ENCODE peak calls at places on chromosome 14, in nine cellular contexts. K, U, X, I, Z, L, C, R and N are unnamed samples.

GRCh38 chr14:50260511-50260910 is 29.1 kb upstream of the SOS2 start:
- DNase-seq in K (peak; percentile 27), U (no peak), X (no peak), I (no peak), Z (peak; percentile 15), L (no peak), C (peak; percentile 68), R (peak; percentile 13), N (peak; percentile 23)

GRCh38 chr14:55180006-55180405 is 11.4 kb downstream of the DLGAP5 start:
- DNase-seq in K (no peak), U (no peak), X (no peak), I (no peak), Z (no peak), L (no peak), C (no peak), R (no peak), N (no peak)

GRCh38 chr14:65444230-65444629 is 31.7 kb downstream of the FUT8 start:
- DNase-seq in K (no peak), U (no peak), X (no peak), I (no peak), Z (no peak), L (no peak), C (no peak), R (peak; percentile 65), N (no peak)

GRCh38 chr14:101225116-101225728 is 321.7 kb upstream of the RTL1 start:
- DNase-seq in K (no peak), U (no peak), X (no peak), I (no peak), Z (no peak), L (no peak), C (no peak), R (no peak), N (no peak)

GRCh38 chr14:63283501-63284248 is 35.1 kb downstream of the GPHB5 start:
- DNase-seq in K (no peak), U (no peak), X (no peak), I (no peak), Z (no peak), L (no peak), C (no peak), R (no peak), N (no peak)

GRCh38 chr14:96121660-96122395 is 82.7 kb downstream of the C14orf132 start:
- DNase-seq in K (no peak), U (no peak), X (no peak), I (no peak), Z (peak; percentile 71), L (no peak), C (peak; percentile 63), R (no peak), N (no peak)

GRCh38 chr14:28742171-28742846 is 24.3 kb upstream of the FOXG1 start:
- DNase-seq in K (no peak), U (no peak), X (no peak), I (no peak), Z (no peak), L (no peak), C (no peak), R (peak; percentile 66), N (no peak)

GRCh38 chr14:55441286-55441685 is 870 bp upstream of the TBPL2 start:
- DNase-seq in K (no peak), U (no peak), X (no peak), I (no peak), Z (no peak), L (no peak), C (no peak), R (peak; percentile 39), N (no peak)

GRCh38 chr14:60278350-60278749 is 29.3 kb downstream of the PPM1A start:
- DNase-seq in K (no peak), U (no peak), X (no peak), I (no peak), Z (no peak), L (no peak), C (no peak), R (no peak), N (no peak)

GRCh38 chr14:73896521-73896920 is 9.9 kb downstream of the ZNF410 start:
- DNase-seq in K (no peak), U (no peak), X (no peak), I (no peak), Z (no peak), L (no peak), C (peak; percentile 40), R (peak; percentile 23), N (no peak)

GRCh38 chr14:77238356-77238755 is 32.6 kb downstream of the NGB start:
- DNase-seq in K (no peak), U (no peak), X (no peak), I (no peak), Z (no peak), L (no peak), C (no peak), R (no peak), N (no peak)

GRCh38 chr14:101888182-101888581 is 76.2 kb upstream of the DYNC1H1 start:
- DNase-seq in K (no peak), U (no peak), X (no peak), I (no peak), Z (no peak), L (no peak), C (no peak), R (no peak), N (no peak)

GRCh38 chr14:38824691-38825090 is 278.3 kb downstream of the SEC23A start:
- DNase-seq in K (no peak), U (no peak), X (no peak), I (no peak), Z (peak; percentile 23), L (no peak), C (no peak), R (no peak), N (no peak)
- TF ChIP-seq CTCF in K (no peak), U (no peak), X (no peak), I (no peak), Z (no peak), L (no peak), C (no peak), R (no peak), N (no peak)

DNA sequence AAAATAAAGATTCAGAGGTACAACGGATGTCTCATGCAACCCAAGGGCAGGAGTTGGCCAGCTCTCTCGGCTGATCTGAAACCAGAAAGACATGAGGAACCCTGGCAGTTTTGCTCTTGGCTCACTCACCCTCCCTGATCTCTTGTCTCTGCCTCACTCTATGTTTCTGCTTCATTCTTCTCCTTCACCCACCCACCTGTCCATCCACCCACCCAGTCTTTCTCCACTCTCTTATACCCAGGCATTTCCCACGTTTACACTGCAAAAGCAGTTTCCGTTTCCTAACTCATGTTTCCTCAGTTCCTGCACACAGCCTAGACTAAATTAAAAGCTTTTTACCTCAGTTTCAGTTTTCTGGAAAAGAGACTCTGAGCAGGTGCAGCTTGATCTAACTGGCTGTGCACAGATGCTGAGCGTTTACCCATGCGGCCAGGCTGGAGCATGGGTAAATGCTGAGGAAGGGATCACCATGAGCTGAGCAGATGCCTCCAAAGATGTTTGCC is 157.6 kb downstream of the PRKCH start:
- DNase-seq in K (no peak), U (peak; percentile 41), X (no peak), I (no peak), Z (no peak), L (no peak), C (no peak), R (no peak), N (no peak)
- H3K4me1 ChIP-seq in K (no peaks in the 10 kb centered on the region), U (no peaks in the 10 kb centered on the region), X (peaks cover 50% of the 10 kb centered on the region), I (no peaks in the 10 kb centered on the region), Z (peaks cover 33% of the 10 kb centered on the region), L (peaks cover 80% of the 10 kb centered on the region), C (peaks cover 37% of the 10 kb centered on the region), R (no peaks in the 10 kb centered on the region), N (peaks cover 30% of the 10 kb centered on the region)

DNA sequence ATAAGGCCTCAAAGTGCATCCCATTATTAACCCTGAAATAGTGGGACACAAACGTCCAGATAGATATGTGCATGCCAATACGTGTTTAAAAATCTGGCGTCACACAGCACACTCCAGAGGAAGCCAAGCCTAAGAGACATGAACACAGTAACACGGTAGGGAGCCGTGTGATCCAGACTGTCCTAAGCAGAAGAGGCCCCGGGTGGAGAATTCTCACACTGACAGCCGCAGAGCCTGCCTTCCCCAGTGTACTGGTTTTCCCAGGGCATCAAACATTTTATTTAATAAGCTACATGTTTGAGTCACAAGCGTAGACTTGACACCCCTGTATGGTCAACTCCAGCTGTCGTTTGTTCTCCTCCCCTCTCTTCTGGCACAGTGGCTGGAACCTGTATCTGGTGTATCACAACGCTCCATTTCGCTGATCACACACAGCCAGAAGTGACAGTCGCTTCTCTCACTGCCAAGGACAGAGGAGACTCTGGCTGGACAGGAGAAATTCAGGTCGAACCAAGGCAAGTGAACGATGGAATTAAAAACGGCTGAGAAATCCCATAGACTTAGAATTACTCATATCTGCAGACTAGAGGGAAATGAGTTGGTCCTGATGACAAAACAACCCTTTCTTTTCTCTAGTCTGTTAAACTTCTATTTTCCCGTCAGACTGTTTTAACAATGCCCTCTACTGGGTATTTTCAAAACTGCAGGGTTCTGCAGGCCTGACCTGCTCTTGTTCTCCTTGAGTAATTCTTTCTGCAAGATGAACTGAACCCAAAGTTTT is 359.9 kb downstream of the RGS6 start:
- DNase-seq in K (peak; percentile 52), U (no peak), X (no peak), I (no peak), Z (peak; percentile 3), L (no peak), C (peak; percentile 63), R (peak; percentile 13), N (peak; percentile 65)
- TF ChIP-seq CTCF in K (peak; percentile 69), U (peak; percentile 83), X (peak; percentile 60), I (peak; percentile 41), Z (peak; percentile 74), L (peak; percentile 82), C (peak; percentile 68), R (peak; percentile 57), N (peak; percentile 79)

GRCh38 chr14:51845811-51846210 is 14.6 kb upstream of the GNG2 start:
- DNase-seq in K (no peak), U (no peak), X (no peak), I (no peak), Z (no peak), L (no peak), C (peak; percentile 17), R (no peak), N (no peak)
- H3K4me1 ChIP-seq in K (no peaks in the 10 kb centered on the region), U (no peaks in the 10 kb centered on the region), X (no peaks in the 10 kb centered on the region), I (no peaks in the 10 kb centered on the region), Z (peaks cover 9% of the 10 kb centered on the region), L (peaks cover 14% of the 10 kb centered on the region), C (peaks cover 13% of the 10 kb centered on the region), R (no peaks in the 10 kb centered on the region), N (no peaks in the 10 kb centered on the region)

GRCh38 chr14:70008863-70009262 is 129.6 kb downstream of the SMOC1 start:
- DNase-seq in K (no peak), U (no peak), X (no peak), I (no peak), Z (no peak), L (no peak), C (no peak), R (no peak), N (no peak)
- TF ChIP-seq CTCF in K (no peak), U (no peak), X (no peak), I (no peak), Z (no peak), L (no peak), C (no peak), R (no peak), N (no peak)

DNA sequence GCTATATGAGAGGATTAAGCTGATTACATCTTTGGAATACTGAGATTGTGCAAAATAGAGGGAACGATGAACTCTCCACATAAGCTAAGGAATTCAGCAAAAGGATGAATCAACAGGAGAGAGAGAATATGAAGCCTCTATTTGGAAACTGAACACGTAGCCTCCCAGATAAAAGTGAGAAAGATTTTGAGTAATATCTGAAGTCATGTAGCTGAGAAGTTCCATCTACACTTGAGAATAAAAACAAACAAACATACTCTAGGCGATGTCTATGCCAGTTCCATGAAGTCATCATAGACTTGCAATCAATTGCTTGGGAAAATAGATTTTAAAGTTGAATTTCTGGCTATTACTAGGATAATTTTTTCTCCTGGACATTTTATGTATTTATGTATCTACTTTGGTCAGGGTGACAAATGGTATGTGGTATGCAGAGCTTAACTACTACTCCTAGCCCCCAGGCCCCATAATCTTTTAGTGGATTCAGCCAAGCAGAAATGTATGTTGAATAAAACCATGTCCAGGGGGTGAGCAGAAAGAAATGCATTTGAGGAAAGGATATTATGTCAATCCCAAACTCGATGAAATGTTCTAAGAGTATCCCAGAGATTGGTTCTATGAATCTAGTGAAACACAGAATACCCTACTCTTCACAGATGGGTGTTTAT is 627.4 kb downstream of the DIO2 start:
- DNase-seq in K (no peak), U (no peak), X (no peak), I (no peak), Z (peak; percentile 86), L (no peak), C (peak; percentile 40), R (peak; percentile 54), N (no peak)
- H3K4me1 ChIP-seq in K (peaks cover 31% of the 10 kb centered on the region), U (no peaks in the 10 kb centered on the region), X (no peaks in the 10 kb centered on the region), I (no peaks in the 10 kb centered on the region), Z (peaks cover 46% of the 10 kb centered on the region), L (no peaks in the 10 kb centered on the region), C (peaks cover 23% of the 10 kb centered on the region), R (peaks cover 32% of the 10 kb centered on the region), N (no peaks in the 10 kb centered on the region)